ENCODE peak calls at places on chromosomes 5 and 9, in five cellular contexts. Z is foreskin fibroblast, G is posterior cingulate gyrus, J is cardiac fibroblast, D is mesothelial cell of epicardium. R is an unnamed sample.

GRCh38 chr5:116652903-116653302 is 78.3 kb upstream of the SEMA6A start:
- DNase-seq in J (peak), G (no peak), Z (no peak), D (no peak), R (no peak)

GRCh38 chr5:54761213-54761701 is 224.1 kb downstream of the ESM1 start:
- DNase-seq in G (no peak), D (no peak), Z (peak), J (peak), R (no peak)

GRCh38 chr5:76583163-76584047 is 39.8 kb downstream of the F2RL2 start:
- DNase-seq in Z (no peak), J (peak), G (no peak), D (no peak), R (no peak)

GRCh38 chr9:108296056-108296455 is 559.7 kb downstream of the ACTL7B start:
- DNase-seq in J (no peak), G (no peak), D (no peak), Z (peak), R (no peak)

GRCh38 chr5:446864-447263 is 3.9 kb downstream of the EXOC3 start:
- DNase-seq in J (peak), D (no peak), G (no peak), Z (no peak), R (peak)

GRCh38 chr5:95907740-95908706 is 53.6 kb downstream of the ELL2 start:
- DNase-seq in G (no peak), Z (no peak), D (no peak), J (no peak), R (no peak)

GRCh38 chr9:121463026-121463827 is 36.4 kb downstream of the GGTA1 start:
- DNase-seq in D (peak), G (no peak), J (peak), Z (no peak), R (peak)

GRCh38 chr5:88659529-88660325 is 223.3 kb downstream of the MEF2C start:
- DNase-seq in J (no peak), D (no peak), G (peak), Z (no peak), R (peak)

GRCh38 chr5:32642276-32643002 is 57.1 kb downstream of the SUB1 start:
- DNase-seq in D (no peak), G (no peak), J (peak), Z (no peak), R (no peak)

GRCh38 chr9:26725573-26725972 is 167.0 kb downstream of the CAAP1 start:
- DNase-seq in J (no peak), D (no peak), Z (no peak), G (no peak), R (no peak)

GRCh38 chr9:134165357-134166315 is 1.3 kb upstream of the RNU6ATAC start:
- DNase-seq in D (no peak), G (no peak), Z (no peak), J (peak), R (peak)

GRCh38 chr9:126613656-126614055 is at the start of gene LMX1B:
- DNase-seq in J (peak), D (no peak), Z (peak), G (no peak), R (no peak)

GRCh38 chr5:71810023-71810422 is 90.9 kb downstream of the CARTPT start:
- DNase-seq in J (no peak), D (no peak), Z (no peak), G (no peak), R (no peak)

GRCh38 chr9:136760424-136760823 is 2.4 kb upstream of the LCN8 start:
- DNase-seq in D (no peak), Z (no peak), J (no peak), G (no peak), R (no peak)

GRCh38 chr9:129140397-129141065 is 29.3 kb downstream of the PTPA start:
- DNase-seq in G (no peak), Z (no peak), J (peak), D (peak), R (peak)

GRCh38 chr9:135049460-135049859 is 38.0 kb upstream of the OLFM1 start:
- DNase-seq in J (no peak), D (no peak), G (no peak), Z (no peak), R (no peak)

GRCh38 chr5:176810084-176810597 is at the start of gene UNC5A:
- DNase-seq in D (peak), Z (no peak), J (peak), G (no peak), R (peak)

GRCh38 chr5:55993013-55993412 is 1.8 kb downstream of the IL6ST start:
- DNase-seq in Z (no peak), J (peak), G (no peak), D (no peak), R (no peak)

GRCh38 chr9:133773889-133774655 is 35.9 kb upstream of the SARDH start:
- DNase-seq in D (no peak), J (no peak), G (no peak), Z (no peak), R (no peak)

GRCh38 chr5:96984506-96985192 is 48.8 kb downstream of the LNPEP start:
- DNase-seq in D (no peak), Z (no peak), J (peak), G (no peak), R (no peak)

GRCh38 chr5:33781286-33781685 is 110.5 kb downstream of the ADAMTS12 start:
- DNase-seq in G (no peak), J (peak), D (no peak), Z (peak), R (no peak)

GRCh38 chr9:112078432-112078831 is 96.7 kb downstream of the SUSD1 start:
- DNase-seq in D (no peak), G (no peak), Z (no peak), J (no peak), R (no peak)

GRCh38 chr9:134784612-134785305 is 95.9 kb upstream of the FCN2 start:
- DNase-seq in J (no peak), D (no peak), Z (no peak), G (no peak), R (no peak)

GRCh38 chr9:135821116-135821515 is 86.2 kb downstream of the CAMSAP1 start:
- DNase-seq in Z (no peak), G (no peak), D (no peak), J (no peak), R (no peak)

GRCh38 chr5:45089870-45090269 is 281.1 kb downstream of the MRPS30 start:
- DNase-seq in D (no peak), Z (no peak), G (no peak), J (no peak), R (no peak)

GRCh38 chr5:158935215-158935614 is 164.5 kb downstream of the EBF1 start:
- DNase-seq in Z (no peak), J (no peak), G (no peak), D (no peak), R (no peak)

GRCh38 chr9:122307036-122307435 is 42.4 kb downstream of the MRRF start:
- DNase-seq in J (no peak), G (no peak), Z (no peak), D (no peak), R (no peak)

GRCh38 chr9:121498487-121499176 is 1.0 kb downstream of the GGTA1 start:
- DNase-seq in Z (peak), D (peak), J (peak), G (no peak), R (peak)

GRCh38 chr5:113487779-113488644 is at the start of gene MCC:
- DNase-seq in J (peak), D (peak), G (peak), Z (peak), R (peak)

GRCh38 chr5:111968459-111968858 is 211.5 kb upstream of the NREP start:
- DNase-seq in D (no peak), J (peak), Z (peak), G (no peak), R (no peak)

GRCh38 chr5:146069780-146070099 is 35.6 kb downstream of the PLAC8L1 start:
- DNase-seq in J (no peak), G (no peak), D (no peak), Z (no peak), R (no peak)

GRCh38 chr9:16268037-16269010 is 602.1 kb downstream of the BNC2 start:
- DNase-seq in G (no peak), J (peak), Z (no peak), D (no peak), R (no peak)

GRCh38 chr9:7976167-7976755 is 176.7 kb upstream of the DMAC1 start:
- DNase-seq in D (no peak), G (no peak), J (no peak), Z (no peak), R (peak)

GRCh38 chr5:163402007-163402406 is 35.4 kb upstream of the CCNG1 start:
- DNase-seq in D (no peak), J (no peak), Z (no peak), G (no peak), R (no peak)

GRCh38 chr5:65032250-65032649 is 263.5 kb downstream of the CWC27 start:
- DNase-seq in Z (peak), D (no peak), G (no peak), J (peak), R (no peak)

GRCh38 chr5:94433393-94434149 is 184.8 kb downstream of the KIAA0825 start:
- DNase-seq in J (peak), Z (peak), G (no peak), D (no peak), R (no peak)

GRCh38 chr5:149130932-149131273 is 10.4 kb upstream of the ABLIM3 start:
- DNase-seq in J (no peak), G (no peak), D (no peak), Z (no peak), R (no peak)